ENCODE peak calls at places on chromosomes 16 and 17, in nine cellular contexts. D, K, O, I, X, Z, B, M and Q are unnamed samples.

GRCh38 chr16:11801481-11802021 is 4.5 kb upstream of the ZC3H7A start:
- DNase-seq in D (no peak), K (peak; percentile 65), O (no peak), I (no peak), X (no peak), Z (no peak), B (no peak), M (no peak), Q (no peak)

GRCh38 chr17:50447870-50448573 is 20.7 kb downstream of the CHAD start:
- DNase-seq in D (no peak), K (no peak), O (no peak), I (no peak), X (no peak), Z (peak; percentile 49), B (no peak), M (no peak), Q (no peak)

GRCh38 chr16:12356622-12357365 is 380.3 kb downstream of the SNX29 start:
- DNase-seq in D (no peak), K (no peak), O (no peak), I (no peak), X (no peak), Z (no peak), B (no peak), M (no peak), Q (no peak)

GRCh38 chr16:31496670-31497069 is 11.5 kb downstream of the RUSF1 start:
- DNase-seq in D (no peak), K (no peak), O (no peak), I (no peak), X (no peak), Z (peak; percentile 63), B (no peak), M (no peak), Q (no peak)

GRCh38 chr17:81590121-81590520 is 38.0 kb upstream of the FAAP100 start:
- DNase-seq in D (no peak), K (no peak), O (no peak), I (no peak), X (no peak), Z (no peak), B (no peak), M (no peak), Q (no peak)

GRCh38 chr16:1794908-1795666 is 1.6 kb upstream of the IGFALS start:
- DNase-seq in D (peak; percentile 52), K (no peak), O (no peak), I (no peak), X (no peak), Z (no peak), B (no peak), M (no peak), Q (no peak)

GRCh38 chr17:46167267-46167666 is 26.0 kb downstream of the KANSL1 start:
- DNase-seq in D (no peak), K (no peak), O (no peak), I (no peak), X (no peak), Z (no peak), B (no peak), M (no peak), Q (no peak)

GRCh38 chr17:45270828-45271418 is 9.0 kb upstream of the SPATA32 start:
- DNase-seq in D (peak; percentile 86), K (no peak), O (peak; percentile 49), I (no peak), X (no peak), Z (no peak), B (peak; percentile 58), M (no peak), Q (no peak)

GRCh38 chr17:30095507-30096244 is 20.9 kb upstream of the NSRP1 start:
- DNase-seq in D (no peak), K (peak; percentile 82), O (peak; percentile 41), I (peak; percentile 21), X (peak; percentile 78), Z (no peak), B (peak; percentile 24), M (peak; percentile 80), Q (no peak)

GRCh38 chr16:58471209-58471975 is 28.6 kb upstream of the NDRG4 start:
- DNase-seq in D (peak; percentile 57), K (no peak), O (no peak), I (no peak), X (no peak), Z (no peak), B (no peak), M (no peak), Q (no peak)

GRCh38 chr17:21302711-21303425 is 18.4 kb downstream of the MAP2K3 start:
- DNase-seq in D (peak; percentile 81), K (no peak), O (no peak), I (peak; percentile 8), X (no peak), Z (no peak), B (no peak), M (no peak), Q (no peak)

GRCh38 chr17:35022536-35023063 is 40.9 kb downstream of the RFFL start:
- DNase-seq in D (peak; percentile 94), K (peak; percentile 87), O (no peak), I (peak; percentile 70), X (peak; percentile 97), Z (peak; percentile 83), B (no peak), M (peak; percentile 81), Q (no peak)

GRCh38 chr16:29675811-29676643 is 3.0 kb upstream of the QPRT start:
- DNase-seq in D (no peak), K (peak; percentile 18), O (no peak), I (no peak), X (peak; percentile 24), Z (no peak), B (no peak), M (peak; percentile 38), Q (no peak)

GRCh38 chr17:63278731-63279442 is 167.2 kb downstream of the CYB561 start:
- DNase-seq in D (no peak), K (no peak), O (no peak), I (no peak), X (no peak), Z (no peak), B (no peak), M (no peak), Q (no peak)

GRCh38 chr16:64627288-64627687 is 494.6 kb downstream of the CDH11 start:
- DNase-seq in D (no peak), K (no peak), O (no peak), I (no peak), X (no peak), Z (no peak), B (no peak), M (peak; percentile 7), Q (no peak)
- TF ChIP-seq CTCF in D (no peak), K (peak; percentile 3), O (no peak), I (no peak), X (peak; percentile 34), Z (no peak), B (no peak), M (no peak), Q (no peak)

GRCh38 chr16:10178079-10178478 is 4.1 kb downstream of the GRIN2A start:
- DNase-seq in D (no peak), K (no peak), O (peak; percentile 40), I (no peak), X (no peak), Z (no peak), B (no peak), M (no peak), Q (no peak)

GRCh38 chr16:10180042-10180770 is 2.0 kb downstream of the GRIN2A start:
- DNase-seq in D (no peak), K (no peak), O (no peak), I (no peak), X (no peak), Z (no peak), B (no peak), M (no peak), Q (no peak)

GRCh38 chr16:10182186-10182683 is at the start of gene GRIN2A:
- DNase-seq in D (no peak), K (no peak), O (peak; percentile 65), I (no peak), X (no peak), Z (no peak), B (no peak), M (no peak), Q (no peak)

GRCh38 chr16:10181196-10182162 is 749 bp downstream of the GRIN2A start:
- DNase-seq in D (peak; percentile 84), K (peak; percentile 11), O (peak; percentile 93), I (peak; percentile 57), X (peak; percentile 33), Z (peak; percentile 52), B (peak; percentile 87), M (peak; percentile 64), Q (peak; percentile 82)

DNA sequence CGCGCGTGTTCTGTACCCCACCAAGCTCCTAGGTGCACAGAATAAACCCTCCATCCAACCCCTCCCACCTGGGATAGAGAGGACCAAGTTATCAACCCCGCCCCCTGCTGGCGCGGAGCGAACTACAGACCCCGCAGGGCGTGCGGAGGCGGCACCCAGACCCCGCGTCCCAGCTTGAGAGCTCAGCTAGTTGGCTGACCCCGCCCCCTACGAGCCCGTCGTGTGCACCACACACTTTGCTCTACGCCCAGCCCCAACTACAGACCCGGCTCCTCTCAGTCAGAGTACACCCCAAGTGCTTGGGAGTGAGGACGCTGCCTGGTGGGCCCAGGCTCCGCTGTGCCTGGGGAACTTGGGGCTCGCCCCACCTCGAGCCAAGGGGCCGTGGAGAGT is 1.5 kb downstream of the GRIN2A start:
- DNase-seq in D (peak; percentile 71), K (no peak), O (peak; percentile 52), I (peak; percentile 11), X (no peak), Z (no peak), B (peak; percentile 90), M (no peak), Q (peak; percentile 65)
- TF ChIP-seq CTCF in D (no peak), K (no peak), O (peak; percentile 59), I (no peak), X (peak; percentile 48), Z (no peak), B (peak; percentile 54), M (peak; percentile 25), Q (peak; percentile 71)

DNA sequence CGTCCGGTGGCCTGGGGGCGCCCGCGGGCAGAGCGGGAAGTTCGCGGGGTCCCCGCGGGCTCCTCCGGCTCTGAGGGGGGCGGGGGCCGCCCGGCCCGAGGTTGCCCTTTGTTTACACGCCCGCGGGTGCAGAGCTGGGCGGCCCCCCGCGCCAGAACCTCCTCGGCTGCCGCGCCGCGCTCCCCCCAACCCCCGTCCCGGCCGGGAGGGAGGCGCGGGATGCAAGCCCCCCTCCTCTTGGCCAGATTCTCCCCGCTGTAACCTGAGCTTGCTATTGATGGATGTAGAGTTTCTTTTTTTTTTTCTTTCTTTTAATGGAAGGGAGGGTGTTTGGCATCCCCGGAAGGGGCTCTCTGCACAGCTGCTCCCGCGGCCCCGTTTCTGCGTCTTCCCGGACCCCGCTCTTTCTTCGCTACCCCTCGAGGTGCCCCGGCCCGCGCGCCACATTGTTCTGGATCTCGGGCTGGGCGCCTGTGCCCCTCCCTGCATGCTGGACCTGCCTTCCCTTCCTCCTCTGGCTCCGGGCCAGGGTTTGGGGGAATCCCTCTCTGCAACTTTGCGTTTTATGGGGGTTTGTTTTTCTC is 648 bp downstream of the CBX2 start:
- DNase-seq in D (no peak), K (no peak), O (no peak), I (no peak), X (no peak), Z (no peak), B (peak; percentile 60), M (no peak), Q (no peak)
- TF ChIP-seq CTCF in D (no peak), K (no peak), O (no peak), I (no peak), X (no peak), Z (no peak), B (no peak), M (no peak), Q (no peak)

GRCh38 chr17:1628856-1629646 is 417 bp upstream of the SLC43A2 start:
- DNase-seq in D (peak; percentile 97), K (peak; percentile 87), O (peak; percentile 81), I (peak; percentile 95), X (peak; percentile 93), Z (peak; percentile 95), B (peak; percentile 94), M (peak; percentile 77), Q (peak; percentile 92)
- TF ChIP-seq CTCF in D (no peak), K (peak; percentile 42), O (no peak), I (no peak), X (no peak), Z (peak; percentile 10), B (no peak), M (no peak), Q (peak; percentile 53)